ENCODE peak calls at places on chromosome 19, in six cellular contexts. R is GM23248, I is MM.1S, A is PC-3, Z is HCT116, D is SK-N-SH. X is an unnamed sample. For H3K9me2 and H3K4me1, the result is how much of the 10 kb centered on the place peaks cover.

GRCh38 chr19:39425744-39426143 is 10.0 kb downstream of the RPS16 start:
- DNase-seq in R (no peak), I (no peak), A (no peak), Z (no peak), D (no peak), X (no peak)

GRCh38 chr19:33241530-33242101 is 16.0 kb upstream of the SLC7A10 start:
- DNase-seq in R (peak), I (no peak), A (peak), Z (no peak), D (peak), X (peak)

GRCh38 chr19:17041994-17042393 is 15.4 kb upstream of the CPAMD8 start:
- DNase-seq in R (no peak), I (no peak), A (no peak), Z (no peak), D (no peak), X (no peak)

GRCh38 chr19:39692166-39692565 is 12.1 kb upstream of the LGALS14 start:
- DNase-seq in R (no peak), I (no peak), A (no peak), Z (no peak), D (no peak), X (no peak)

GRCh38 chr19:48239582-48240141 is 16.1 kb downstream of the CARD8 start:
- DNase-seq in R (peak), I (no peak), A (peak), Z (no peak), D (no peak), X (no peak)

GRCh38 chr19:16143399-16144215 is at the start of gene HSH2D:
- DNase-seq in R (no peak), I (peak), A (peak), Z (peak), D (no peak), X (peak)

GRCh38 chr19:4582112-4582553 is 22.6 kb upstream of the SEMA6B start:
- DNase-seq in R (no peak), I (no peak), A (no peak), Z (no peak), D (peak), X (no peak)

GRCh38 chr19:10364644-10365043 is 15.7 kb downstream of the TYK2 start:
- DNase-seq in R (no peak), I (no peak), A (no peak), Z (no peak), D (no peak), X (no peak)

GRCh38 chr19:41226874-41227390 is 7.9 kb downstream of the AXL start:
- DNase-seq in R (no peak), I (no peak), A (no peak), Z (no peak), D (no peak), X (no peak)

GRCh38 chr19:41085748-41086415 is 2.4 kb upstream of the CYP2A13 start:
- DNase-seq in R (no peak), I (no peak), A (no peak), Z (no peak), D (no peak), X (no peak)

GRCh38 chr19:38139122-38139521 is 84.9 kb downstream of the DPF1 start:
- DNase-seq in R (no peak), I (no peak), A (no peak), Z (no peak), D (no peak), X (no peak)

GRCh38 chr19:2294377-2295335 is 12.7 kb upstream of the PEAK3 start:
- DNase-seq in R (peak), I (no peak), A (no peak), Z (no peak), D (peak), X (no peak)

GRCh38 chr19:35253316-35254286 is 4.8 kb downstream of the LSR start:
- DNase-seq in R (no peak), I (no peak), A (no peak), Z (no peak), D (no peak), X (no peak)
- H3K9me2 ChIP-seq in R (under half), I (under half), A (under half), Z (under half), D (under half), X (under half)

DNA sequence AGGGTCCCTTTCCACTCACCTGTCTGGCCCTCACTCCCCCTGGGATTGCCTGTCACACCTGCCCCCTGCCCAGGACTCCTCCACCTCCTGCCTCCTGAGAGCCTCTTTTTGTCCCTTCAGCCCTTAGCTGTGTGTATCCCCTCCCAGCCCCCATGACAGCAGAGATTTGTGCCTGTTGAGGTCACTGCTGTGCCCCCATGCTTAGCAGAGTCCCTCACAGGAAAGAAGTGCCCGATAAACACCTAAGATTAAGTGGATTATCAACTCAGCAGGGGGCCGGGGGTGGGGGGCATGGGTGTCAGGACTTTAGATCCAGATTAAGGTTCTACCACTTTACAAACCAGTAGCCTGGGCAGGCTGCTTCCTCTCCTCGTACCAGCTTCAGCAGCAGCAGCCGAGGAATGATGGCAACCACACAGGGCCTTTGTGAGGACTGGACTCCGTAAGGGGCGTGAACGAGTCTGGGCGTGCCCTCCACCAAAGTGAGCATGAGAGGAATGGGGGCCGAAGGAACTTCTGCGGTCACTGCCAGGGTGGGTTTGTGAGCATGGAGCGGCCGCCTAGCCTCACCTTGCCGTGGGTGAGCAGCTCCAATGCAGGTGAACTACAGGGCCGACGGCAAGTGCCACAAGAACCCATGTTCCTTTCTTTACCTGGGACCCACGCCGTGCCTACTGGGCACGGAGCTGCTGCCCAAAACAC is 36.1 kb downstream of the ZNF787 start:
- DNase-seq in R (no peak), I (no peak), A (no peak), Z (no peak), D (peak), X (no peak)
- H3K9ac ChIP-seq in R (no peak), I (no peak), A (no peak), Z (no peak), D (no peak), X (no peak)

DNA sequence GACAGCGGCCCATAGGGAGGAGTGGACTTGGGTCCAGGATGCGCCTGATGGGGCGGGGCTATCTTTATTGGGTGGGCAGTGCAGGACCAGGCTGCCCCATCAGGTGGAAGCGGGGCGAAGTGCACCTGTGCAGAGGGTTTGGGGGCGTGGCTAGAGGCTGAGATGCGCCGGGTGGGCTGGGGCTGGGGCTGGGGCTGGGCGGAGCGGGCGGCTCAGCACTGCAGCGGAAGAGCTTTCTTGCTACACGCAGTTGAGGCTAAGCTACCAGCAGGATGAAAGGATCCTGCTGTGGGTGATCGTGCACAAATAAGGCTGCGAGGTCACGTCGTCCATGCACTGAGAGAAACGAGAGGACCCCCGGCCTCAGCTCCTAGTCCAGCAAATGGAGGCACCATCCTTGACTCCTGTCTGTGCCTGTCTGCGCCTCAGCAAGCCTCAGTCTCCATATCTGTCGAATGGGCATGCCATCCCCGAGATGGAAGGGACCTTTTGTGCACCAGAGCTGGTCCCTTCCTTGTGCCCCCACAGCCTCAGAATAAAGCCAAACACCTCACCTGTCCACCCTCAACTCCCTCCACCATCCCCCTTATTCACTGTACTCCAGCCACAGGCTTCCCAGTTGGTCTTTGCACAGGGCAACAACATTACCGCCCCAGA is 20.9 kb upstream of the HOMER3 start:
- DNase-seq in R (no peak), I (no peak), A (peak), Z (no peak), D (peak), X (no peak)
- H3K4me1 ChIP-seq in R (under half), I (under half), A (under half), Z (under half), D (under half), X (under half)

DNA sequence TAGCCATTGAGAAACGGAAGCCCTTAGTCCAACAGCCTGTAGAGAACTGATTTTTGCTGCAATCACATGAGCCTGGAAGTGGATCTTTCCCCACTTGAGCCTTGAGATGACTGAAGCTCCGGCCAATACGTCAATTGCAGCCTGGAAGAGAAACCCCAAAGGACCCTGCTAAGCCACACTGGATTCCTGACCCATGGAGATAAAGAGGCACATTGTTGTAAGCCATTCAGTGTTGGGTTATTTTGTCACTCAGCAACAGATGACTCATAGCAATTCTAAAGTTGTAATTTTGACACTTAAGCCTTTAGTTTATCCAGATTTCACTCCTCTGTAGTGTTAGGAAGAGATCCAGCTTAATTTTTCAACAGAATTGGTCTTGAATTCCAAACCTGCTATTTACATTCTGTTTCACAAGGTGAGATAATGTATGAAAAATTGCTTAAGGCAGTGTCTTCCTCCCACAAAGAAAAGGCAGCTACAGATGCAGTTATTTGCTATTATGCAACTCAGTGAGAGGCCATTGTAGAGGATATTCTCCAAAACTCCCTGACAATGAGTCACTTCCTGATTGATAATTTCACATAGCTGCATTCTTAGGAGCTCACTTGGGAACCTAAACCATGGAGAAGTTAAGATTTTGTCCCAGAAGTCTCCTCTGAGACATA is 59.4 kb upstream of the TSHZ3 start:
- DNase-seq in R (peak), I (no peak), A (peak), Z (no peak), D (no peak), X (no peak)
- H3K9me2 ChIP-seq in R (under half), I (under half), A (under half), Z (under half), D (under half), X (under half)

DNA sequence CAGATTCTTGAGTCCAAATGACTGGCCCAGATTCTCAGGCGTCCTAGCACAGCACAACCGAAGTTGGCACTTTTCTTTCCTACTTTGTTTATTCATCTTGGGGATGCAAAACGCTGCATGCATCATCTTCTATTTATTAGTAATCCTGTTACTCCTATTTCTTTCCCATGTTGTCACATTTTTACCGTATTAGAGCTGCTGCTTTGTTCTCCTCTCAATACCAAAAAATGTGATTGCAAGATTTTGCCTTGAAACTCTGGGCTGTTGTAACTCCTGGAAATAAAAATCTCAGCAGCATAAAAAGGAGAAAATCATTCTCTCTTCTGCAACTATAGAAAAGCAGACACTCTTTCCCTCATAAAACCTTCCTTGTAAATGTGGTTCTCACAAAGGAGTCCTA is 12.9 kb upstream of the IGSF23 start:
- DNase-seq in R (peak), I (no peak), A (no peak), Z (no peak), D (no peak), X (no peak)
- H3K9ac ChIP-seq in R (peak), I (no peak), A (no peak), Z (no peak), D (peak), X (no peak)

GRCh38 chr19:55674841-55675660 is at the start of gene EPN1:
- DNase-seq in R (peak), I (peak), A (peak), Z (peak), D (peak), X (peak)
- H3K4me1 ChIP-seq in R (under half), I (under half), A (under half), Z (under half), D (under half), X (half or more)

X was measured in Karpas-422.